ENCODE peak calls at places on chromosomes 12 and 14, in six cellular contexts. One of them, this sample, is unnamed.

GRCh38 chr14:94124582-94125377 is 4.6 kb downstream of the IFI27L2 start:
- DNase-seq in Panc1: no peak
- DNase-seq in activated T-cell treated with anti-CD3 and anti-CD28 coated beads for 1 hour: no peak
- DNase-seq in posterior vena cava: peak
- DNase-seq in RPMI7951: no peak
- DNase-seq in pons: no peak
- DNase-seq in this sample: no peak

GRCh38 chr12:29346764-29347421 is 34.1 kb downstream of the ERGIC2 start:
- DNase-seq in Panc1: no peak
- DNase-seq in activated T-cell treated with anti-CD3 and anti-CD28 coated beads for 1 hour: no peak
- DNase-seq in posterior vena cava: no peak
- DNase-seq in RPMI7951: no peak
- DNase-seq in pons: no peak
- DNase-seq in this sample: peak

GRCh38 chr12:65631621-65632111 is 192.6 kb upstream of the HMGA2 start:
- DNase-seq in Panc1: peak
- DNase-seq in activated T-cell treated with anti-CD3 and anti-CD28 coated beads for 1 hour: no peak
- DNase-seq in posterior vena cava: no peak
- DNase-seq in RPMI7951: peak
- DNase-seq in pons: peak
- DNase-seq in this sample: peak

GRCh38 chr12:56206373-56207166 is 15.2 kb downstream of the RNF41 start:
- DNase-seq in Panc1: no peak
- DNase-seq in activated T-cell treated with anti-CD3 and anti-CD28 coated beads for 1 hour: peak
- DNase-seq in posterior vena cava: peak
- DNase-seq in RPMI7951: peak
- DNase-seq in pons: peak
- DNase-seq in this sample: peak

GRCh38 chr12:47377414-47378221 is 297.9 kb upstream of the AMIGO2 start:
- DNase-seq in Panc1: no peak
- DNase-seq in activated T-cell treated with anti-CD3 and anti-CD28 coated beads for 1 hour: no peak
- DNase-seq in posterior vena cava: peak
- DNase-seq in RPMI7951: peak
- DNase-seq in pons: peak
- DNase-seq in this sample: no peak

GRCh38 chr12:49098035-49098451 is 3.4 kb upstream of the DHH start:
- DNase-seq in Panc1: peak
- DNase-seq in activated T-cell treated with anti-CD3 and anti-CD28 coated beads for 1 hour: peak
- DNase-seq in posterior vena cava: no peak
- DNase-seq in RPMI7951: no peak
- DNase-seq in pons: peak
- DNase-seq in this sample: peak

GRCh38 chr12:122980192-122981035 is at the start of gene ARL6IP4:
- DNase-seq in Panc1: no peak
- DNase-seq in activated T-cell treated with anti-CD3 and anti-CD28 coated beads for 1 hour: peak
- DNase-seq in posterior vena cava: peak
- DNase-seq in RPMI7951: peak
- DNase-seq in pons: no peak
- DNase-seq in this sample: peak

GRCh38 chr12:119684730-119685129 is 16.8 kb downstream of the PRKAB1 start:
- DNase-seq in Panc1: no peak
- DNase-seq in activated T-cell treated with anti-CD3 and anti-CD28 coated beads for 1 hour: no peak
- DNase-seq in posterior vena cava: no peak
- DNase-seq in RPMI7951: no peak
- DNase-seq in pons: no peak
- DNase-seq in this sample: no peak

GRCh38 chr12:44716681-44717080 is 159.4 kb downstream of the NELL2 start:
- DNase-seq in Panc1: no peak
- DNase-seq in activated T-cell treated with anti-CD3 and anti-CD28 coated beads for 1 hour: no peak
- DNase-seq in posterior vena cava: no peak
- DNase-seq in RPMI7951: no peak
- DNase-seq in pons: no peak
- DNase-seq in this sample: no peak

GRCh38 chr14:26484562-26484961 is 113.3 kb downstream of the NOVA1 start:
- DNase-seq in Panc1: no peak
- DNase-seq in activated T-cell treated with anti-CD3 and anti-CD28 coated beads for 1 hour: no peak
- DNase-seq in posterior vena cava: no peak
- DNase-seq in RPMI7951: no peak
- DNase-seq in pons: no peak
- DNase-seq in this sample: no peak

GRCh38 chr12:113445544-113446176 is 23.5 kb downstream of the SDSL start:
- DNase-seq in Panc1: no peak
- DNase-seq in activated T-cell treated with anti-CD3 and anti-CD28 coated beads for 1 hour: no peak
- DNase-seq in posterior vena cava: no peak
- DNase-seq in RPMI7951: peak
- DNase-seq in pons: no peak
- DNase-seq in this sample: no peak